ENCODE peak calls at places on chromosomes 3 and 15, in five cellular contexts. K is H9, B is mesenchymal stem cell, M is trophoblast cell, R is H1. X is an unnamed sample.

GRCh38 chr3:190038050-190038631 is 82.6 kb downstream of the P3H2 start:
- DNase-seq in K (no peak), B (peak; percentile 93), M (peak; percentile 90), R (no peak), X (no peak)

GRCh38 chr15:31278056-31278445 is 48.6 kb upstream of the KLF13 start:
- DNase-seq in K (peak; percentile 27), B (no peak), M (no peak), R (peak; percentile 28), X (no peak)

GRCh38 chr3:53084310-53085001 is 38.6 kb upstream of the SFMBT1 start:
- DNase-seq in K (no peak), B (no peak), M (no peak), R (no peak), X (no peak)

GRCh38 chr3:24042174-24042878 is 97.2 kb downstream of the NR1D2 start:
- DNase-seq in K (no peak), B (peak; percentile 22), M (peak; percentile 43), R (no peak), X (no peak)

GRCh38 chr3:18440053-18440768 is 15.1 kb upstream of the SATB1 start:
- DNase-seq in K (no peak), B (no peak), M (peak; percentile 15), R (no peak), X (no peak)

GRCh38 chr3:72155391-72156064 is 370.6 kb upstream of the PROK2 start:
- DNase-seq in K (no peak), B (peak; percentile 97), M (peak; percentile 95), R (no peak), X (no peak)

GRCh38 chr3:59366218-59366617 is 316.4 kb upstream of the CFAP20DC start:
- DNase-seq in K (no peak), B (no peak), M (no peak), R (no peak), X (no peak)

GRCh38 chr15:47184003-47184404 is 533.3 kb upstream of the SEMA6D start:
- DNase-seq in K (peak; percentile 69), B (peak; percentile 61), M (peak; percentile 33), R (no peak), X (peak; percentile 31)

GRCh38 chr3:147421184-147421912 is 12.2 kb downstream of the ZIC1 start:
- DNase-seq in K (peak; percentile 69), B (no peak), M (no peak), R (peak; percentile 81), X (peak; percentile 55)

GRCh38 chr3:110069641-110070538 is 732.5 kb upstream of the DPPA4 start:
- DNase-seq in K (no peak), B (peak; percentile 84), M (peak; percentile 42), R (no peak), X (no peak)

GRCh38 chr3:197224034-197224444 is 74.4 kb downstream of the DLG1 start:
- DNase-seq in K (no peak), B (peak; percentile 68), M (peak; percentile 81), R (no peak), X (peak; percentile 40)

GRCh38 chr3:168707900-168708299 is 612.2 kb upstream of the GOLIM4 start:
- DNase-seq in K (no peak), B (no peak), M (no peak), R (no peak), X (no peak)

GRCh38 chr3:152155246-152155645 is 113.5 kb upstream of the MBNL1 start:
- DNase-seq in K (no peak), B (no peak), M (no peak), R (no peak), X (no peak)

GRCh38 chr15:65939901-65940617 is 70.8 kb downstream of the RAB11A start:
- DNase-seq in K (no peak), B (peak; percentile 87), M (peak; percentile 23), R (no peak), X (no peak)
- H2BK120ac ChIP-seq in K (no peak overlapping the region), B (no peak overlapping the region), M (no peak overlapping the region), R (no peak overlapping the region), X (no peak overlapping the region)

DNA sequence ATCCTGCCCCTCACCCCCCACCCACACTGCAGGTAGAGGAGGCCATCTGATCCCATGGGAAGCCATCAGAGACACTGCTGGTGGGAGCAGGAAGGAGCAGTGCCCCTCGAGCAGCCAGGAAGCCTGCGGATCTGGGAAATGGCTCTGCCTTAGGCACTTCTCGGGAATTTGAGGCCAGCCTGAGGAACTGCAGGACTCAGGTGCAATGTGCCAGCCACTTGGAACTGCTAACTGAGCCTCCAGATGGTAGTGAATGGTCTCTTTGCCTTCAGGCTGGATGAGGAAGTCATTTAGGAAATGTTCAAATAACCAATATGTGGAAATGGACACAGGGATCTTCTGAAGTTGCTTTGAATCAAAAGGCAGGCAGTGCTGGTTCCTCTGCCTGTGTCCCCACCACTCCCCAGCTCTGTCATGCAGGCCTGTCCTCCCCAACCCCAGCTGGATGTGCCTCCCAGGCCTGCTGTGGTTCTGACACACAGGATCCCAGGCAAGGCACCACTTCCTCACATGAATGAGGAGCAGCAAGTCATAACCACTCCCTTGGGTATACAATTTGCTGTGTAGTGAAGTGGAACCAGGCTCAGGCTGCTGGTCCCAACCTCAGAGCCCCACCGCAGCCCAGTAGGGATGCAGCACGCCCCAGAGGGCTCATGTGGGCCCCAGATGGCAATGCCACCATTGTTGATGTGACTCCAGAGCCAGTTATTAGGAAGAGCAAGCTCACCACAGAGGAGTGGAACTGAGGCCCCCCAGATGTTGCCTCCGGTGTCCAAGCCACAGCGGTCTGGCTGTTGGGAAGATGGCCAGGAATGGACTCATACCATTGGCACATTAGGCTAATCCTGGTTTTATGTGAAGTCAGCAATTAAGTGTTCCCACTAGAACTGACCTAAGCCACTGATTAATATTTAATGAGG is 46.5 kb upstream of the LIMD1 start:
- DNase-seq in K (no peak), B (no peak), M (peak; percentile 21), R (no peak), X (no peak)
- H3K18ac ChIP-seq in K (no peak overlapping the region), B (no peak overlapping the region), M (no peak overlapping the region), R (no peak overlapping the region), X (peak overlapping the region; percentile 13)

DNA sequence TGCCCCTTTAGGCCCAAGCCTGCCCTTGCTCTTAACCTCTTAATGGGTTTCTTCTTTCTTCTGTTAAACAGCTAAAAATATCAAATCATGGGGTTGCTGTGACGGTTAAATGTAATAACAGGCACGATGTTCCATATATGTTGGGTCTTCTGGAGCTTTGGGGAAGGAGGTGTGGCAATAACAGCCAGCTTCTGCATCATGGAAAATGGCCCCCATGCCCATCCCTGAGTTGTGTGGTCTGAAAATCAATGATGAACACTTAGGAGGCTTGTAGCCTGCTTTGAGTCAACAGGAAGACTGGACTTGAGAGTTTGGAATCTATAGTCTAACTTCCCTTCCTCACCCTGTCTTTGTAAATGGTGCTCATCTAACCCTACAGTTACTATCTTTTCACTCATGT is 27.3 kb downstream of the SMAD3 start:
- DNase-seq in K (no peak), B (peak; percentile 57), M (no peak), R (no peak), X (no peak)
- H3K14ac ChIP-seq in K (no peak overlapping the region), B (no peak overlapping the region), M (no peak overlapping the region), R (no peak overlapping the region), X (no peak overlapping the region)

GRCh38 chr3:192899540-192899982 is 18.1 kb downstream of the MB21D2 start:
- DNase-seq in K (no peak), B (peak; percentile 93), M (peak; percentile 64), R (no peak), X (no peak)

GRCh38 chr3:192897005-192897404 is 20.7 kb downstream of the MB21D2 start:
- DNase-seq in K (no peak), B (no peak), M (peak; percentile 95), R (no peak), X (no peak)

GRCh38 chr3:192902481-192903023 is 15.1 kb downstream of the MB21D2 start:
- DNase-seq in K (no peak), B (no peak), M (no peak), R (no peak), X (no peak)

GRCh38 chr3:192904632-192905289 is 12.9 kb downstream of the MB21D2 start:
- DNase-seq in K (no peak), B (no peak), M (no peak), R (no peak), X (no peak)

GRCh38 chr3:192901435-192901834 is 16.2 kb downstream of the MB21D2 start:
- DNase-seq in K (no peak), B (peak; percentile 78), M (no peak), R (no peak), X (no peak)
- H2BK120ac ChIP-seq in K (no peak overlapping the region), B (no peak overlapping the region), M (no peak overlapping the region), R (no peak overlapping the region), X (no peak overlapping the region)

DNA sequence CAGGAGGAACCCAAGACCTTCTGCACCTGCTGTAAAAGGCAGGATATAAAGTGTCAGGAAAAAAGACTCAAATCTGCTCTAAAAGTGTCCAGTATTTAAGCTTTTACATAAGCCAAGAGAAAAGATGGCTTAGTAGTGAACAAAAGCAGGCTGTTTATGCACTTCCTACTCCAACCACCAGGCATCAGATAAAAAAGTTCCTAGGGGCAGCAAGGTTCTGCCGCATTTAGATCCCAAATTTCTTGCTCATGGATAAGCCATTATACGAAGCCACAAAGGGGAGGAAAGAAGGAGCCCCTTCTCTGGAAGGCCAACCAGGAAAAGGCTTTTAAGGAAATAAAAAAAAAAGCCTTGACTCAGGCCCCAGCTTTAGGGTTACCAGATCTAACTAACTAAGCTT is 10.6 kb upstream of the SLC9C1 start:
- DNase-seq in K (no peak), B (no peak), M (no peak), R (no peak), X (no peak)
- H3K18ac ChIP-seq in K (no peak overlapping the region), B (no peak overlapping the region), M (no peak overlapping the region), R (peak overlapping the region; percentile 38), X (no peak overlapping the region)

GRCh38 chr15:96346409-96346808 is 15.9 kb downstream of the NR2F2 start:
- DNase-seq in K (no peak), B (no peak), M (no peak), R (no peak), X (no peak)
- H3K14ac ChIP-seq in K (no peak overlapping the region), B (no peak overlapping the region), M (no peak overlapping the region), R (no peak overlapping the region), X (no peak overlapping the region)

GRCh38 chr3:182239316-182239715 is 527.6 kb downstream of the SOX2 start:
- DNase-seq in K (no peak), B (no peak), M (no peak), R (no peak), X (no peak)

GRCh38 chr3:182241777-182242556 is 530.2 kb downstream of the SOX2 start:
- DNase-seq in K (no peak), B (peak; percentile 24), M (no peak), R (no peak), X (peak; percentile 67)

GRCh38 chr3:182240474-182240873 is 528.7 kb downstream of the SOX2 start:
- DNase-seq in K (no peak), B (no peak), M (no peak), R (no peak), X (no peak)

GRCh38 chr3:182242563-182242962 is 530.8 kb downstream of the SOX2 start:
- DNase-seq in K (no peak), B (no peak), M (no peak), R (no peak), X (no peak)

GRCh38 chr3:182241196-182241776 is 529.6 kb downstream of the SOX2 start:
- DNase-seq in K (no peak), B (no peak), M (no peak), R (no peak), X (no peak)
- H2BK120ac ChIP-seq in K (no peak overlapping the region), B (no peak overlapping the region), M (no peak overlapping the region), R (no peak overlapping the region), X (no peak overlapping the region)